ENCODE peak calls at places on chromosomes 16 and 17, in four cellular contexts. C is fibroblast of pulmonary artery, Y is HFF-Myc, N is pancreas. K is an unnamed sample.

GRCh38 chr17:50865060-50865867 is 890 bp downstream of the TOB1 start:
- DNase-seq in C (peak), Y (no peak), N (peak), K (peak)

GRCh38 chr17:29705352-29705751 is 82.6 kb upstream of the CORO6 start:
- DNase-seq in C (no peak), Y (no peak), N (no peak), K (no peak)

GRCh38 chr17:4947010-4947410 is 1.3 kb downstream of the PFN1 start:
- DNase-seq in C (no peak), Y (no peak), N (no peak), K (no peak)

GRCh38 chr16:82129881-82130280 is 40.1 kb downstream of the MPHOSPH6 start:
- DNase-seq in C (no peak), Y (no peak), N (no peak), K (no peak)

GRCh38 chr16:2912330-2913199 is 834 bp downstream of the FLYWCH1 start:
- DNase-seq in C (peak), Y (no peak), N (peak), K (peak)

GRCh38 chr16:55035037-55035436 is 104.4 kb downstream of the IRX5 start:
- DNase-seq in C (no peak), Y (no peak), N (peak), K (no peak)

GRCh38 chr16:25256821-25257503 is 683 bp downstream of the ZKSCAN2 start:
- DNase-seq in C (peak), Y (no peak), N (no peak), K (no peak)

GRCh38 chr16:68345351-68345810 is 34.6 kb downstream of the PRMT7 start:
- DNase-seq in C (no peak), Y (no peak), N (no peak), K (no peak)

GRCh38 chr17:2444382-2444781 is 43.5 kb upstream of the MNT start:
- DNase-seq in C (no peak), Y (no peak), N (no peak), K (no peak)

GRCh38 chr16:57409870-57410585 is 5.5 kb downstream of the CCL17 start:
- DNase-seq in C (no peak), Y (no peak), N (peak), K (no peak)

GRCh38 chr17:7931709-7932482 is at the start of the genes CNTROB and TRAPPC1:
- DNase-seq in C (peak), Y (peak), N (peak), K (peak)

GRCh38 chr16:53071748-53072301 is 17.0 kb downstream of the CHD9 start:
- DNase-seq in C (peak), Y (no peak), N (no peak), K (no peak)

GRCh38 chr16:11347831-11348230 is 2.6 kb downstream of the RMI2 start:
- DNase-seq in C (no peak), Y (no peak), N (no peak), K (no peak)

GRCh38 chr16:3575491-3575890 is 1.7 kb downstream of the NLRC3 start:
- DNase-seq in C (no peak), Y (no peak), N (no peak), K (no peak)

GRCh38 chr17:4980644-4981216 is 6.7 kb downstream of the CAMTA2 start:
- DNase-seq in C (peak), Y (no peak), N (no peak), K (no peak)

GRCh38 chr16:87435399-87436224 is 43.5 kb downstream of the MAP1LC3B start:
- DNase-seq in C (peak), Y (peak), N (no peak), K (no peak)

GRCh38 chr16:89859809-89860075 is 13.7 kb upstream of the TCF25 start:
- DNase-seq in C (no peak), Y (no peak), N (no peak), K (no peak)

GRCh38 chr17:77634710-77635109 is 323.8 kb upstream of the TNRC6C start:
- DNase-seq in C (no peak), Y (no peak), N (no peak), K (no peak)

GRCh38 chr17:38706625-38707298 is 1.7 kb downstream of the MLLT6 start:
- DNase-seq in C (no peak), Y (no peak), N (no peak), K (no peak)

GRCh38 chr16:28172331-28172730 is 39.4 kb downstream of the XPO6 start:
- DNase-seq in C (no peak), Y (no peak), N (no peak), K (no peak)

GRCh38 chr16:57377080-57377841 is 5.0 kb downstream of the CX3CL1 start:
- DNase-seq in C (no peak), Y (no peak), N (no peak), K (peak)

GRCh38 chr16:2236362-2237075 is at the start of gene DNASE1L2:
- DNase-seq in C (peak), Y (no peak), N (no peak), K (no peak)

GRCh38 chr16:54649846-54650245 is 280.8 kb upstream of the IRX5 start:
- DNase-seq in C (no peak), Y (no peak), N (no peak), K (no peak)

GRCh38 chr17:62804822-62805221 is 3.3 kb downstream of the MARCHF10 start:
- DNase-seq in C (peak), Y (no peak), N (no peak), K (no peak)

GRCh38 chr17:1574697-1575471 is 12.3 kb upstream of the PITPNA start:
- DNase-seq in C (no peak), Y (no peak), N (no peak), K (no peak)

GRCh38 chr17:16417896-16418683 is 2.7 kb downstream of the TRPV2 start:
- DNase-seq in C (no peak), Y (no peak), N (no peak), K (no peak)

GRCh38 chr17:31722251-31723056 is 136.6 kb downstream of the COPRS start:
- DNase-seq in C (peak), Y (no peak), N (no peak), K (no peak)

GRCh38 chr17:35084987-35085386 is 21.5 kb upstream of the RFFL start:
- DNase-seq in C (peak), Y (no peak), N (no peak), K (no peak)

GRCh38 chr16:48504216-48504615 is 105.8 kb downstream of the N4BP1 start:
- DNase-seq in C (no peak), Y (no peak), N (peak), K (no peak)

GRCh38 chr17:78498848-78499247 is 78.3 kb downstream of the DNAH17 start:
- DNase-seq in C (no peak), Y (no peak), N (no peak), K (no peak)

GRCh38 chr16:3637371-3637923 is 17.0 kb upstream of the DNASE1 start:
- DNase-seq in C (peak), Y (no peak), N (no peak), K (no peak)

GRCh38 chr17:19363114-19363438 is 553 bp upstream of the B9D1 start:
- DNase-seq in C (no peak), Y (no peak), N (no peak), K (no peak)
- TF ChIP-seq CTCF in C (no peak), Y (no peak), N (no peak), K (peak)

GRCh38 chr17:55996826-55997225 is 156.4 kb upstream of the ANKFN1 start:
- DNase-seq in C (no peak), Y (no peak), N (no peak), K (no peak)
- TF ChIP-seq CTCF in C (no peak), Y (no peak), N (no peak), K (no peak)

GRCh38 chr16:49660647-49661046 is 195.3 kb downstream of the ZNF423 start:
- DNase-seq in C (no peak), Y (no peak), N (no peak), K (no peak)
- TF ChIP-seq CTCF in C (no peak), Y (no peak), N (no peak), K (no peak)

DNA sequence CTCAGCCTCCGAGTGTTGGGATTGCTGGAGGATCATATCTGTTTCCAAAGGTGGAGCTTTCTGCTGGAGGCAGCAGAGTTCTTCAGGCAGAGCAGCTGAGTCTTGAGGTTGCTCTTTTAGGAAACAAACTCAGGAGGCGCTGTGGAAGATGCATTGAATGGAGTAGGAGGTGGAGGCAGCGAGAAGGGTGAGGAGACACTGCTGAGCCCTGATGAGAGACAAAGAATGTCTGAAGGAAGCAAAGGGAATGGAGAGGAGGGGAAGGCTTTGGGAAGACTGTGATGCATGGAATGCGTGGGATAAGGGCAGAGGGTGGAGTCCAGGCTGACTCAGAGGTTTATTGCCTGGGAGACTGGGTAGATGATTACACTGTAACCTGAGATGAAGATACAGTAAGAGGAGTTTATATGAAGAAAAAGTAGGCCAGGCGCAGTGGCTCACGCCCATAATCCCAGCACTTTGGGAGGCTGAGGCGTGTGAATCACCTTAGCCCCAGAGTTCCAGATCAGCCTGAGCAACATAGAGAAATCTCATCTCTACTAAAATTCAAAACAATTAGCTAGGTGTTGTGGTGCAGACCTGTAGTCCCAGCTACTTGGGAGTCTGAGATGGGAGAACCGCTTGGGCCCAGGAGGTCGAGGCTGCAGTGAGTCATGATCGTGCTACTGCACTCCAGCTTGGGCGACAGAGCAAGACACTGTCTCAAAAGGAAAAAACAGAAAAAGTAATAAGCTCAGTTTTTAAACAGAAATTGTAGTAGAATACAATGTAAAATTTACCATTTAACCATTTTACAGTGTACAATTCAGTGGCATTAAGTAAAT is 17.8 kb upstream of the TMEM219 start:
- DNase-seq in C (peak), Y (peak), N (no peak), K (no peak)
- TF ChIP-seq CTCF in C (peak), Y (peak), N (no peak), K (no peak)

DNA sequence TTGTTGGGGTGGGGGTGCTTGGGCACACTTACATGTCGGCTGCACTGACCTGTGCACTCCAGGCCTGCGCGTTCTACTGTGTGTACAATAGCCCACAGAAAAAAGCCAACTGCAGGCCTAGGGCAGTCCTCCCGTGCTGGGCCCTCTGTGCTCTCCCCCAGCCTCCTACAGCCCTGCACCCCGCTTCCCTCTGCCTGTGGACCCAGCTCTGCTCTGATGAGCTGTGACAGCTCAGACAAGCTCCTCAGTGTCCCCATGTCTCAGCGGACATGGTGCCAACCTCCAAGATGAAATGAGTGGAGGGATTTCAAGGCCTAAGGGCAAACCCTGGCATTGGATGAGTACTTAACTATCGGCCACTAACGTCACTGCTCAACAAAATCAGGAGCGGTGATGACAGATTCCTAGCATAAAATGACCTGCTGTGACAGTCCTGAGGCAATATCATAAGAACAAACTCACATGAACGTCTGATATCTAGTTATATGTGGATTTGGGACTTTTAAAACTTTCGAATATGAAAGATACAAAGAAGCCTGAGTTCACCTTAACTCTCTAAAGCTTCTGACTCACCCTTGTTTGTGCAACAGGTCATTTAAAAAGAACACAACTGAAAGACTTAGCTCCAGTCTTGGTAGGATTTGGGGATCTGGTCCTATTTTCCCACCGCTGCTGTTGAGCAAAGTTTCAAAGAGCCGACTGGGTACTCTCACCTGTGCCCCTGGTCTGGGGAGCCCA is 34.7 kb downstream of the CCDC57 start:
- DNase-seq in C (no peak), Y (no peak), N (no peak), K (no peak)
- TF ChIP-seq CTCF in C (no peak), Y (no peak), N (no peak), K (no peak)

GRCh38 chr17:10631701-10632100 is 25.4 kb downstream of the MYH3 start:
- DNase-seq in C (no peak), Y (no peak), N (no peak), K (no peak)

GRCh38 chr17:10626378-10626777 is 30.7 kb downstream of the MYH3 start:
- DNase-seq in C (no peak), Y (no peak), N (no peak), K (no peak)

GRCh38 chr17:10629706-10630105 is 27.4 kb downstream of the MYH3 start:
- DNase-seq in C (no peak), Y (no peak), N (no peak), K (no peak)

GRCh38 chr17:10631048-10631700 is 25.9 kb downstream of the MYH3 start:
- DNase-seq in C (peak), Y (no peak), N (peak), K (no peak)

GRCh38 chr17:10628756-10629155 is 28.4 kb downstream of the MYH3 start:
- DNase-seq in C (no peak), Y (no peak), N (no peak), K (no peak)
- TF ChIP-seq CTCF in C (peak), Y (peak), N (peak), K (no peak)

GRCh38 chr16:78060295-78060694 is 37.9 kb downstream of the CLEC3A start:
- DNase-seq in C (no peak), Y (no peak), N (no peak), K (no peak)
- TF ChIP-seq CTCF in C (no peak), Y (no peak), N (no peak), K (no peak)

DNA sequence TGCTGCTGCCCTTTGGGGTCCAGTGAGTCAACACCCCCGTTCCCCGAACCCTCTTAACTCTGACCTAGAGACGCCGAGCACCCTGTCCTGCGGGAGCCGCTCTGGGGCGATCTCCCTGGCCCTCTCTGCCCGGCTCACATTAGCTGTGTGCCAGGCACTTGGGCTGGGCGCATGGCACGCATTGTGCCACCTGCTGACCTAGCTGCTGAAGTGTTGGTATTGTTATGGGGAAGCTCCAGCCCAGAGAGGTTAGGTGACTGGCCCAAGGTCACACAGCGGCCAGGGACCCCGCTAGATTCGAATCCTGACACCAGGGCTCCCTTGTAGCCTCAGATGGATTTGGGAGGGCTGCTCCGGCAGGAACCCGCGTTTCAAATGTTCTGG is 1.1 kb downstream of the HSD17B1 start:
- DNase-seq in C (no peak), Y (no peak), N (no peak), K (no peak)
- TF ChIP-seq CTCF in C (no peak), Y (no peak), N (no peak), K (no peak)

GRCh38 chr16:83715217-83715920 is 92.4 kb upstream of the HSBP1 start:
- DNase-seq in C (no peak), Y (no peak), N (no peak), K (no peak)

GRCh38 chr16:83720213-83720612 is 87.6 kb upstream of the HSBP1 start:
- DNase-seq in C (no peak), Y (no peak), N (no peak), K (no peak)

GRCh38 chr16:83714286-83714685 is 93.5 kb upstream of the HSBP1 start:
- DNase-seq in C (no peak), Y (no peak), N (no peak), K (no peak)

GRCh38 chr16:83717814-83718213 is 90.0 kb upstream of the HSBP1 start:
- DNase-seq in C (peak), Y (peak), N (no peak), K (no peak)

GRCh38 chr16:83717308-83717707 is 90.5 kb upstream of the HSBP1 start:
- DNase-seq in C (no peak), Y (no peak), N (no peak), K (no peak)
- TF ChIP-seq CTCF in C (no peak), Y (no peak), N (no peak), K (no peak)

K was measured in activated B cell treated with CpG ODN at 0.5 μM for 24 hours.